ENCODE peak calls at places on chromosomes 4 and X, in ten cellular contexts. Q is GM12878, T is transverse colon, U is iPS DF 6.9, A is hepatocyte, J is MM.1S, M is ovary, P is HepG2, F is right atrium auricular region, B is cardiac muscle cell. E is an unnamed sample. For H3K27me3 and H3K4me1, the result is how much of the 10 kb centered on the place peaks cover.

GRCh38 chr4:88158360-88159136 is at the start of gene ABCG2:
- DNase-seq in M (peak), U (no peak), P (peak), T (peak), J (peak), Q (no peak), F (no peak), A (peak), B (peak), E (peak)

GRCh38 chr4:142815834-142816233 is 30.3 kb downstream of the INPP4B start:
- DNase-seq in T (no peak), J (no peak), A (no peak), B (peak), Q (no peak), P (no peak), M (no peak), U (no peak), F (no peak), E (no peak)

GRCh38 chr4:90171491-90171890 is 44.3 kb downstream of the CCSER1 start:
- DNase-seq in Q (no peak), U (no peak), J (no peak), P (no peak), B (no peak), A (no peak), T (no peak), F (no peak), M (no peak), E (peak)

GRCh38 chr4:6322067-6322760 is 52.6 kb downstream of the WFS1 start:
- DNase-seq in Q (no peak), A (no peak), M (no peak), P (no peak), B (no peak), J (no peak), T (no peak), U (no peak), F (no peak), E (no peak)

GRCh38 chr4:177964061-177964460 is 521.8 kb upstream of the AGA start:
- DNase-seq in U (no peak), P (no peak), T (no peak), F (no peak), A (no peak), Q (no peak), J (no peak), M (no peak), B (no peak), E (no peak)

GRCh38 chr4:142528433-142528832 is 317.7 kb downstream of the INPP4B start:
- DNase-seq in U (no peak), Q (no peak), B (no peak), T (no peak), M (no peak), F (no peak), P (no peak), A (no peak), J (no peak), E (no peak)

GRCh38 chr4:68361146-68361589 is 11.3 kb upstream of the YTHDC1 start:
- DNase-seq in U (no peak), P (peak), T (no peak), Q (no peak), J (no peak), M (no peak), F (no peak), B (peak), A (peak), E (no peak)

GRCh38 chrX:149161438-149162088 is 343.5 kb downstream of the IDS start:
- DNase-seq in P (no peak), U (no peak), J (no peak), Q (no peak), F (no peak), B (peak), M (no peak), T (no peak), A (no peak), E (no peak)

GRCh38 chr4:128565054-128565453 is 244.4 kb upstream of the JADE1 start:
- DNase-seq in F (no peak), A (no peak), B (no peak), M (no peak), U (no peak), P (no peak), T (no peak), Q (no peak), J (no peak), E (no peak)

GRCh38 chr4:158169516-158169915 is 3.3 kb downstream of the GASK1B start:
- DNase-seq in P (no peak), M (no peak), F (no peak), J (no peak), T (no peak), U (no peak), A (no peak), Q (no peak), B (peak), E (no peak)

GRCh38 chr4:42454755-42455154 is 57.5 kb downstream of the SHISA3 start:
- DNase-seq in Q (no peak), B (no peak), U (no peak), J (no peak), A (no peak), P (no peak), M (no peak), T (no peak), F (no peak), E (no peak)

GRCh38 chrX:23788946-23789345 is 6.0 kb downstream of the SAT1 start:
- DNase-seq in F (no peak), A (no peak), J (no peak), P (no peak), M (no peak), T (no peak), U (no peak), B (peak), Q (no peak), E (no peak)

GRCh38 chr4:166143227-166143626 is 270.2 kb downstream of the TLL1 start:
- DNase-seq in B (peak), A (no peak), Q (no peak), U (no peak), J (peak), F (no peak), T (no peak), P (no peak), M (no peak), E (no peak)

GRCh38 chr4:71081192-71081591 is 87.7 kb downstream of the DCK start:
- DNase-seq in B (no peak), M (no peak), T (no peak), U (no peak), F (no peak), P (no peak), J (no peak), A (no peak), Q (no peak), E (no peak)

GRCh38 chr4:7414736-7415510 is 19.8 kb downstream of the PSAPL1 start:
- DNase-seq in U (no peak), M (peak), B (no peak), J (no peak), F (no peak), P (no peak), Q (no peak), A (no peak), T (no peak), E (no peak)

GRCh38 chrX:53223955-53224859 is 800 bp downstream of the KDM5C start:
- DNase-seq in U (no peak), J (no peak), Q (no peak), P (peak), F (no peak), A (peak), T (peak), M (no peak), B (peak), E (peak)

GRCh38 chrX:133215747-133216146 is 2.4 kb downstream of the TFDP3 start:
- DNase-seq in M (no peak), A (peak), F (no peak), B (peak), T (peak), U (no peak), J (peak), Q (no peak), P (peak), E (peak)

GRCh38 chrX:47278684-47279083 is 45.9 kb downstream of the USP11 start:
- DNase-seq in J (no peak), P (peak), M (no peak), F (no peak), U (no peak), A (no peak), B (no peak), Q (no peak), T (no peak), E (no peak)

GRCh38 chr4:40986375-40986774 is 228.0 kb downstream of the APBB2 start:
- DNase-seq in T (no peak), A (no peak), Q (no peak), B (peak), J (no peak), M (no peak), F (no peak), U (no peak), P (no peak), E (no peak)

GRCh38 chrX:152632445-152633097 is 5.1 kb upstream of the GABRQ start:
- DNase-seq in M (no peak), P (peak), F (no peak), U (no peak), Q (no peak), J (peak), T (peak), A (peak), B (peak), E (peak)

GRCh38 chr4:1778642-1779392 is 14.3 kb upstream of the FGFR3 start:
- DNase-seq in B (no peak), F (no peak), A (no peak), Q (no peak), P (no peak), T (no peak), U (no peak), M (no peak), J (no peak), E (no peak)

GRCh38 chrX:15150578-15150977 is 119.3 kb downstream of the ASB9 start:
- DNase-seq in J (no peak), B (no peak), F (no peak), M (no peak), P (no peak), A (no peak), Q (no peak), U (no peak), T (no peak), E (no peak)

GRCh38 chr4:135838889-135839288 is 1637.3 kb upstream of the PABPC4L start:
- DNase-seq in B (no peak), U (peak), T (no peak), J (no peak), M (no peak), A (peak), Q (no peak), F (no peak), P (no peak), E (no peak)

GRCh38 chrX:68292471-68292870 is 140.8 kb downstream of the OPHN1 start:
- DNase-seq in J (no peak), A (no peak), Q (no peak), T (no peak), P (no peak), M (no peak), B (no peak), F (no peak), U (no peak), E (no peak)

GRCh38 chrX:119236599-119237525 is 777 bp downstream of the PGRMC1 start:
- DNase-seq in J (peak), F (no peak), B (peak), P (no peak), U (no peak), Q (no peak), T (peak), M (peak), A (peak), E (peak)

GRCh38 chr4:82599336-82599735 is 37.5 kb upstream of the TMEM150C start:
- DNase-seq in Q (no peak), B (no peak), J (no peak), F (no peak), A (no peak), U (peak), M (no peak), P (peak), T (no peak), E (peak)

GRCh38 chr4:173243917-173244658 is 75.5 kb downstream of the GALNT7 start:
- DNase-seq in J (no peak), T (no peak), A (no peak), U (no peak), M (no peak), Q (no peak), P (no peak), F (no peak), B (no peak), E (no peak)

GRCh38 chrX:16251782-16252181 is 84.5 kb downstream of the MAGEB17 start:
- DNase-seq in J (no peak), A (no peak), P (no peak), U (no peak), T (no peak), F (no peak), M (no peak), Q (no peak), B (no peak), E (no peak)

GRCh38 chr4:80036949-80037348 is 36.1 kb downstream of the ANTXR2 start:
- DNase-seq in P (no peak), A (peak), U (no peak), Q (no peak), F (no peak), M (no peak), B (peak), T (no peak), J (no peak), E (no peak)

GRCh38 chrX:71618303-71618721 is at the start of gene CXCR3:
- DNase-seq in J (peak), A (no peak), Q (peak), T (peak), F (no peak), B (peak), P (no peak), U (no peak), M (no peak), E (no peak)

GRCh38 chr4:48748949-48749596 is 31.0 kb downstream of the FRYL start:
- DNase-seq in Q (no peak), P (no peak), F (no peak), M (no peak), B (peak), U (no peak), A (peak), T (no peak), J (no peak), E (no peak)

GRCh38 chrX:145865082-145865481 is 47.5 kb downstream of the SLITRK2 start:
- DNase-seq in P (no peak), F (no peak), B (no peak), J (no peak), A (peak), Q (no peak), T (no peak), M (no peak), U (no peak), E (no peak)

GRCh38 chr4:180542445-180543100 is 1700.6 kb upstream of the TENM3 start:
- DNase-seq in Q (no peak), A (peak), F (no peak), P (no peak), B (peak), M (no peak), T (no peak), U (no peak), J (no peak), E (peak)

GRCh38 chrX:133444952-133445831 is 29.9 kb upstream of the GPC4 start:
- DNase-seq in B (peak), J (peak), A (peak), P (no peak), U (no peak), M (no peak), T (peak), F (no peak), Q (no peak), E (peak)

GRCh38 chr4:8261851-8262535 is 7.6 kb upstream of the HTRA3 start:
- DNase-seq in M (no peak), B (peak), A (no peak), T (no peak), Q (no peak), P (no peak), J (no peak), U (no peak), F (no peak), E (no peak)

GRCh38 chr4:54661686-54662085 is 3.9 kb downstream of the KIT start:
- DNase-seq in B (peak), Q (no peak), P (no peak), U (no peak), A (no peak), T (no peak), M (no peak), J (no peak), F (no peak), E (no peak)

GRCh38 chr4:159252491-159252890 is 149.6 kb downstream of the RAPGEF2 start:
- DNase-seq in A (no peak), T (no peak), Q (no peak), B (peak), P (no peak), M (no peak), F (no peak), J (no peak), U (no peak), E (no peak)
- H3K4me3 ChIP-seq in A (no peak), T (no peak), Q (no peak), B (no peak), P (no peak), M (no peak), F (no peak), J (no peak), U (no peak), E (no peak)

GRCh38 chrX:97482901-97483300 is 599.2 kb downstream of the RPA4 start:
- DNase-seq in M (no peak), P (no peak), B (no peak), F (no peak), J (no peak), A (no peak), Q (no peak), T (no peak), U (no peak), E (peak)
- H3K27me3 ChIP-seq in M (under half), P (under half), B (under half), F (under half), J (under half), A (under half), Q (under half), T (under half), U (under half), E (under half)

DNA sequence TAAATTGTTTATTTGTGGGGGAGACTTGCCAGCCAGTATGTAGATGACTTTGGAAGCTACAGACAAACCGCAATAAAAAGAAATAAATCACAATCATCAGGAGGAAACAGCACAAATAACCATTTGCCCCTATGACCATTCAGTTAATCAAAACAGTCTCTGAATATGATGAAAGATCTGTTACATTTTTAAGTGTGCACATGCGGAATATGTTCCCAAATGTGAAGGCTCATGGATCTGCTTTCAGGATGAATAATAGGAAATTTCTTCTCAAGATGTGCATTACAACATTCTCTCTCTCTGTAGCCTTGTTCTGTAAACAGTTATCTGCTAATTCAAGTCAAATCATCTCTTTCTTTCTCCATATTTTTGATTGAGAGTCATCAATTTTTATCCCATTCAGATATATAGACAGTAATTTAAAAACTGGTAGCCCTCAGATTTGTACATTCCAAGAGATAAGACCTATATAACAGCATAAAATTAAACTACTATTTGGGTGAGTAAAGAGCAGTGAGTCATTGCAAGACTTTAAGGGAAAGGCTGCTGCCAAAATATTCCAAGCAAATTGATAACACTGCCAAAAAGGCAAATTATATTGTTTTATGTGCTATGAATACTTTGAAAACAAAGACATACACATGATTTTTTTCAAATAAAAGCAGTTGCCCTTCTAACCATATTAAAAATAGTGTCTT is 433.9 kb upstream of the ATOH1 start:
- DNase-seq in B (peak), P (no peak), M (no peak), J (no peak), U (no peak), Q (no peak), T (no peak), F (no peak), A (no peak), E (no peak)
- H3K4me1 ChIP-seq in B (under half), P (under half), M (under half), J (under half), U (under half), Q (under half), T (under half), F (under half), A (under half), E (under half)

DNA sequence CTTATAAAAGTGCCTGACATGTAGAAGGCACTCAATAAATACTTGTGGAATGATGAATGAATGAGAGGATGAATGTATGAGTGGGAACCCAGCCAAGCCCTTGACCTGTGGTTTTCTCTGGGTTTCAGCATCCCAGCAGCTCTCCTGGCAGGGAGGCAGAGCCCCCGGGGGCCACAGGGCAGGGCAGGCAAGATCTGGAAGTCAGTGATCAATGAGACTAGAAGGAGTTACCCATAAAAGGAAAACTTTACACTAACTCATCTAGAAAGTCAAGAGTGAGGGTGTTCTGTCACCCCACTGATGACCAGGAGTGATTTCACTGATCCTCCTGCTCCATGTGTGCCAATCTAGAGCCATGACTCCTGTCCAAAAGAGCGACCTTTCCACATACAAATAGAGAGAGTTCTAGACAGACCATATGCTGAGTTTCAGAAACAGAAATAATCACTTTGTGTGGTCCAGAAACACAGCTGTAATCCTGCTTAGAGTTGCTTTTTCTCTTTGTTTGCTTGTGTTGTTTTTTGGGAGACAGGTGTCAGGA is 37.4 kb downstream of the MGARP start:
- DNase-seq in T (no peak), M (no peak), Q (no peak), U (no peak), B (peak), F (no peak), J (peak), A (no peak), P (no peak), E (no peak)
- H3K4me3 ChIP-seq in T (no peak), M (no peak), Q (no peak), U (no peak), B (no peak), F (no peak), J (no peak), A (no peak), P (no peak), E (no peak)

GRCh38 chrX:129599499-129599898 is 55.3 kb downstream of the APLN start:
- DNase-seq in U (no peak), T (no peak), F (no peak), Q (no peak), A (no peak), B (no peak), M (no peak), P (no peak), J (no peak), E (no peak)
- H3K27me3 ChIP-seq in U (under half), T (under half), F (under half), Q (under half), A (under half), B (under half), M (under half), P (under half), J (under half), E (under half)

DNA sequence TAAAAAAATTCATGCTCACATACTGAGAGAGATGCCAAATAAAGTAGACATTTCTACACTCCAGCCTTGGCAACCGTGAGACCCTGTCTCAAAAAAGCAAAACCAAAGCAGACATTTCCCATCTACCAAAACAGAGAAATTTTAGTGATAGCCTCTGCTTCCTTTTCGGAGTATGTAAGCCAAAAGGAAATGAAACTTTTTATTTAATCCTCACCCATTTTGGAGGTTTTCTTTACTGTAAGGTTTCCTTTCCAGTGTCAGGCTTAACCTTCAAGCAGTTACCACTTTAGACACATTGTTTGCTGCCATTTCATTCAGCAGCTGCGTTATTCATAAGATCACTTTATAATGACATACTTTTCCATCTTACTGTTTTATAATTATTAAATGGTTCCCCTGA is 15.9 kb downstream of the ADD1 start:
- DNase-seq in T (no peak), U (no peak), A (no peak), P (no peak), M (no peak), F (no peak), J (no peak), Q (no peak), B (no peak), E (no peak)
- H3K4me1 ChIP-seq in T (half or more), U (under half), A (under half), P (half or more), M (under half), F (under half), J (under half), Q (under half), B (half or more), E (under half)

E was measured in HAP-1.